ENCODE peak calls at places on chromosome 9, in eight cellular contexts. G, H, Y, L, N, O, A and V are unnamed samples.

GRCh38 chr9:14209399-14209990 is 104.4 kb downstream of the NFIB start:
- DNase-seq in H (no peak), N (no peak), A (no peak), L (no peak), O (no peak), Y (no peak), G (no peak), V (no peak)

GRCh38 chr9:91836515-91836914 is 113.5 kb downstream of the ROR2 start:
- DNase-seq in A (no peak), L (no peak), N (no peak), H (no peak), G (no peak), Y (no peak), O (no peak), V (no peak)

GRCh38 chr9:19788614-19789271 is at the start of gene SLC24A2:
- DNase-seq in Y (no peak), H (no peak), N (no peak), A (peak; percentile 27), G (peak; percentile 4), O (no peak), L (peak; percentile 19), V (peak; percentile 68)

GRCh38 chr9:35669331-35670145 is 4.2 kb upstream of the CA9 start:
- DNase-seq in G (peak; percentile 22), A (peak; percentile 73), N (no peak), H (no peak), L (no peak), Y (no peak), O (no peak), V (no peak)

GRCh38 chr9:2967779-2968178 is 123.9 kb upstream of the PUM3 start:
- DNase-seq in A (peak; percentile 36), Y (no peak), H (no peak), G (no peak), N (no peak), O (no peak), L (no peak), V (no peak)

GRCh38 chr9:130862217-130862616 is 27.2 kb downstream of the ABL1 start:
- DNase-seq in N (no peak), H (no peak), Y (no peak), O (no peak), L (no peak), A (no peak), G (no peak), V (no peak)

GRCh38 chr9:127589955-127590370 is 22.1 kb upstream of the STXBP1 start:
- DNase-seq in A (peak; percentile 56), N (peak; percentile 47), Y (no peak), L (peak; percentile 87), G (peak; percentile 81), H (no peak), O (no peak), V (peak; percentile 72)

GRCh38 chr9:137085918-137086530 is 761 bp upstream of the MAN1B1 start:
- DNase-seq in G (peak; percentile 44), H (no peak), N (peak; percentile 59), A (peak; percentile 52), Y (no peak), L (peak; percentile 37), O (no peak), V (no peak)

GRCh38 chr9:112111461-112111860 is 63.6 kb downstream of the SUSD1 start:
- DNase-seq in H (no peak), N (no peak), O (no peak), L (no peak), G (no peak), Y (no peak), A (no peak), V (no peak)

DNA sequence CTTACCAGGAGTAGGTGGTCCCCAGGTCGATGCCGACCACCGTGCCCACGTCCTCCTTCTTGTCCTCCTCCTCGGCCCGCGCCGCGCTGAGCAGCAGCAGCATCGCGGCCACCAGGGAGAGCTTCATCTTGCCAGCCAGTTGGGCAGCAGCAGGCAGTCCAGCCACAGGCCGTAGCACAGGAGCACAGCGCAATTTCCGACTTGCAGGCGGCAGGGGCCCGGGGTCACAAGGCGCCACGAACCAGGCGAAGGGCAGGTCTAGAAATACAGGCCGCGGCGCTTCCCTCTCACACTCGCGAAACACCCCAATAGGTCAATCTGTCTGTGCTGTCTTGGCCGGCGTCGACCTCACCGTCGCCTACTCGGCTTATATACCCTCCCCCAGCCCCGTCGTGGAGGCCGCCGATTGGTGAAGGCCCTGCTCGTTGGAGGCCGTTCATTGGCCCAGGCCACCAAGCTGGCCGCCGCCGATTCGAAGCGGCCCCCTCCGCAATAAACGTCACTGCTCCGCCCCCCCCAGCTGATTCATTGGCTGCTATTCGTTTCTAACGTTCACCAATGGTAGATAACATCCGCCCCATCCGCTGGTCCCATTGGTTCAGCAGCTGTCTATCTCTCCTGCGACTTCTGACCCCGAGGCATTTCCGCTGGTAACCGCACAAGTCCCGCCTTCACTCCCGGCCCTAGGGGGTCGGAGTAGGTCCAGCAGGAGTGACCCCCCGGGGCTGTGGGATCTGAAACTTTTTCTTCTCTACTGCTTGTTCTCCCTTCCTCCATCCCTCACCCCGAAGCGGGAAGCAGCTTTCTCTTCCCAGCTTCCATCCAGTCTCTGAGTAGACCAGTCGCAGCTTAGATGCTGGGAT is at the start of gene HSPA5:
- DNase-seq in N (peak; percentile 100), G (peak; percentile 100), O (peak; percentile 99), A (peak; percentile 99), Y (peak; percentile 99), L (peak; percentile 100), H (peak; percentile 100), V (peak; percentile 99)
- TF ChIP-seq CTCF in N (no peak), G (peak; percentile 7), O (no peak), A (peak; percentile 20), Y (peak; percentile 13), L (peak; percentile 10), H (no peak), V (no peak)

GRCh38 chr9:18137815-18138214 is 336.1 kb upstream of the ADAMTSL1 start:
- DNase-seq in H (no peak), Y (no peak), A (no peak), G (no peak), N (no peak), O (no peak), L (no peak), V (no peak)
- TF ChIP-seq CTCF in H (no peak), Y (peak; percentile 5), A (no peak), G (no peak), N (no peak), O (peak; percentile 22), L (peak; percentile 10), V (no peak)

GRCh38 chr9:107710552-107710951 is 221.0 kb upstream of the KLF4 start:
- DNase-seq in Y (no peak), O (no peak), A (peak; percentile 39), H (no peak), G (peak; percentile 56), L (no peak), N (no peak), V (no peak)

GRCh38 chr9:107710988-107711387 is 221.4 kb upstream of the KLF4 start:
- DNase-seq in H (no peak), N (no peak), G (no peak), A (no peak), L (no peak), O (no peak), Y (no peak), V (no peak)

GRCh38 chr9:107711528-107711927 is 222.0 kb upstream of the KLF4 start:
- DNase-seq in A (peak; percentile 88), O (peak; percentile 71), N (no peak), G (peak; percentile 94), Y (peak; percentile 93), H (no peak), L (peak; percentile 91), V (no peak)

GRCh38 chr9:107708786-107709185 is 219.2 kb upstream of the KLF4 start:
- DNase-seq in H (no peak), Y (no peak), L (no peak), G (no peak), N (no peak), O (no peak), A (no peak), V (no peak)

DNA sequence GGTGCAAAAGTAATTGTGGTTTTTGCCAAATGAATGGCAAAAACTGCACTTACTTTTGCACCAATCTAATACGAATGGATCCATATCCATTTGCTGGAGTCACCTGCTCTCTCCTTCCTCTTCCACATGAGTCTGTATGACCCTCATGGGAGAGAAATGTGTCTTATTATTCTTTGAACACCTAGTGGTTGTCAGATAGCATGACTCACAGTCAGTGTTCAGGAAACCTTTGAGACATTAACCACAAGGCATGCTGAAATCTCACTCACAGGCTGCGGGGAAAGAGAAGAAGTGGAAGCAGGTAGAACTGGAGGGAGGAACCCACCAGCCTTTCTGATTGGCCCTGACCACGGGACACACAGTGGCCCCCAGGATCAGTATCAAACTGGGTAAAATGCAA is 222.8 kb upstream of the KLF4 start:
- DNase-seq in Y (peak; percentile 85), O (peak; percentile 43), G (peak; percentile 78), H (no peak), N (peak; percentile 29), A (peak; percentile 94), L (peak; percentile 48), V (no peak)
- TF ChIP-seq CTCF in Y (no peak), O (no peak), G (peak; percentile 32), H (no peak), N (no peak), A (peak; percentile 18), L (peak; percentile 5), V (no peak)

DNA sequence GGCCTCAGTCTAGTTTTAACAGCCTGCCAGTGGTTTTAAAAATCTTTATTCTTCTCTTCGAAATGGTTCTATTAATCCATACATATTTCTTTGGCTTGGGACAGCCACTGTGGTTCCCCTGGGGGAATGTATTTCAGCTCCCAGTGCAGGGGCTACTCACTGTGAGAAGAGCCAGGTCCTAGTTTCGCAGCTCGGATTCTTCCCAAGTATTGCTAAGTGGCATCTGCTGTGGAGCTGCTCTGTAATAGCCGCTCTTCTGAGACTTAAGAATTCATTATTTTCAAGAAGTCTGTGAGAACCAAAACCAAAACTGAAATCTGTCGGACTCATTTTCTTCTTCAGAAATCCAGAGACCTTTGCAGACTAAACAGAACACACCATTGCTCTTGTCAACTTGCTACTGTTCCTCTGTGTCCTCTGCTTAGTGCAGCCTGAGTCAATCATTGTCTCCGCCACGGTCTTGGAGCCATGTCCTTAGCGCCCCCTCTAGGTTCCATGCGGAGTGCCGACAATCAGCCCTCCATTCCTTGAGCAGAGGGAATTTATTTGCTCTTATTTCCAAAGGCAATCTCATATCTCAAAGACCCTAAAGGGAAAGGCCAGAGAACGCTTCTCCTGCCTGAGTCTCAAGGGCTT is 478.2 kb downstream of the SPATA31D1 start:
- DNase-seq in N (peak; percentile 70), Y (no peak), O (no peak), G (peak; percentile 62), A (no peak), L (peak; percentile 21), H (no peak), V (peak; percentile 75)
- TF ChIP-seq CTCF in N (peak; percentile 35), Y (peak; percentile 41), O (peak; percentile 28), G (peak; percentile 78), A (no peak), L (peak; percentile 29), H (no peak), V (peak; percentile 63)